ENCODE peak calls at places on chromosomes 5 and 9, in nine cellular contexts. L, F, V, G, B, N, S, E and X are unnamed samples.

GRCh38 chr9:76912631-76913275 is 6.8 kb upstream of the PRUNE2 start:
- DNase-seq in L (no peak), N (no peak), V (no peak), E (no peak), S (no peak), F (no peak), G (peak; percentile 62), B (peak; percentile 85), X (no peak)

GRCh38 chr9:136052991-136053756 is 41.9 kb downstream of the NACC2 start:
- DNase-seq in F (no peak), B (peak; percentile 29), V (no peak), E (no peak), L (no peak), N (no peak), G (no peak), S (no peak), X (no peak)

GRCh38 chr9:5817776-5818336 is 15.1 kb downstream of the ERMP1 start:
- DNase-seq in V (no peak), F (no peak), G (peak; percentile 11), L (no peak), E (no peak), S (no peak), B (peak; percentile 76), N (no peak), X (no peak)

GRCh38 chr9:18056993-18057369 is 417.0 kb upstream of the ADAMTSL1 start:
- DNase-seq in B (no peak), L (no peak), E (no peak), F (no peak), N (no peak), V (no peak), S (no peak), G (no peak), X (no peak)

GRCh38 chr5:73233053-73233460 is 60.1 kb downstream of the TMEM174 start:
- DNase-seq in L (no peak), E (no peak), B (no peak), S (no peak), V (no peak), N (no peak), F (no peak), G (no peak), X (no peak)

GRCh38 chr9:98064623-98065392 is 8.3 kb downstream of the NANS start:
- DNase-seq in V (no peak), L (no peak), S (no peak), B (no peak), F (no peak), N (no peak), G (no peak), E (no peak), X (no peak)

GRCh38 chr5:132439521-132440206 is 50.9 kb downstream of the IRF1 start:
- DNase-seq in V (no peak), E (no peak), S (peak; percentile 65), L (no peak), G (peak; percentile 93), B (peak; percentile 66), F (no peak), N (peak; percentile 83), X (peak; percentile 80)

GRCh38 chr5:123700624-123701023 is 188.6 kb downstream of the CSNK1G3 start:
- DNase-seq in L (no peak), V (no peak), G (peak; percentile 89), B (peak; percentile 97), E (no peak), S (no peak), N (peak; percentile 83), F (no peak), X (peak; percentile 87)

GRCh38 chr5:126745259-126745992 is 31.5 kb upstream of the LMNB1 start:
- DNase-seq in G (no peak), N (no peak), S (no peak), V (no peak), L (no peak), B (peak; percentile 42), F (no peak), E (no peak), X (no peak)